ENCODE peak calls at places on chromosomes 6 and 20, in six cellular contexts. J is CD8-positive, alpha-beta T cell; F is astrocyte of the cerebellum; M is stimulated activated CD8-positive, alpha-beta memory T cell treated with anti-CD3 and anti-CD28 coated beads, Interleukin-2, amount 100 ng/mL, for 1 hour; R is NCI-H460; D is HS-5. H is an unnamed sample.

GRCh38 chr6:130890531-130890950 is 63.3 kb downstream of the SMLR1 start:
- DNase-seq in F (no peak), D (no peak), J (no peak), R (no peak), M (no peak), H (no peak)

GRCh38 chr6:108030223-108030622 is 44.3 kb downstream of the OSTM1 start:
- DNase-seq in M (no peak), J (no peak), D (no peak), R (no peak), F (no peak), H (no peak)

GRCh38 chr6:38587766-38588362 is 51.9 kb downstream of the BTBD9 start:
- DNase-seq in D (no peak), J (no peak), F (no peak), M (no peak), R (no peak), H (no peak)

GRCh38 chr20:13650474-13650873 is 11.7 kb upstream of the TASP1 start:
- DNase-seq in M (no peak), J (no peak), D (no peak), R (no peak), F (no peak), H (peak)

GRCh38 chr6:53189554-53189953 is 40.9 kb upstream of the GCM1 start:
- DNase-seq in M (no peak), D (no peak), J (no peak), R (no peak), F (no peak), H (no peak)

GRCh38 chr6:135451617-135452190 is 45.8 kb downstream of the AHI1 start:
- DNase-seq in M (no peak), J (no peak), F (peak), R (peak), D (peak), H (no peak)

GRCh38 chr20:23782366-23782983 is 31.7 kb upstream of the CST1 start:
- DNase-seq in D (no peak), R (peak), J (no peak), F (no peak), M (no peak), H (no peak)

GRCh38 chr20:11901127-11901526 is 16.6 kb upstream of the BTBD3 start:
- DNase-seq in M (no peak), D (peak), J (no peak), F (peak), R (no peak), H (no peak)

GRCh38 chr6:32664827-32665362 is 1.6 kb downstream of the HLA-DQB1 start:
- DNase-seq in J (peak), R (no peak), F (no peak), M (no peak), D (no peak), H (no peak)